ENCODE peak calls at places on chromosome 6, in ten cellular contexts. Q, E, K, L, Y, D, F, M, W and Z are unnamed samples.

GRCh38 chr6:158517581-158517980 is 42.3 kb upstream of the TMEM181 start:
- DNase-seq in E (no peak), W (peak), K (no peak), L (no peak), F (no peak), M (no peak), D (no peak), Q (no peak), Y (no peak), Z (no peak)

GRCh38 chr6:25174678-25175077 is 104.5 kb upstream of the CARMIL1 start:
- DNase-seq in M (no peak), E (no peak), Y (no peak), Q (no peak), K (no peak), L (no peak), F (no peak), W (no peak), D (no peak), Z (no peak)

GRCh38 chr6:138406443-138406842 is 2.4 kb downstream of the HEBP2 start:
- DNase-seq in K (no peak), D (no peak), Q (no peak), Y (no peak), E (no peak), L (no peak), M (no peak), W (peak), F (no peak), Z (no peak)

GRCh38 chr6:17167327-17167979 is 65.6 kb downstream of the STMND1 start:
- DNase-seq in Y (peak), E (no peak), F (no peak), D (peak), Q (peak), L (peak), W (no peak), M (no peak), K (no peak), Z (peak)

GRCh38 chr6:166415306-166415705 is 32.6 kb upstream of the MPC1 start:
- DNase-seq in K (no peak), Q (no peak), W (peak), L (no peak), E (no peak), D (no peak), M (no peak), F (no peak), Y (no peak), Z (no peak)

GRCh38 chr6:7914991-7915789 is 4.6 kb upstream of the TXNDC5 start:
- DNase-seq in D (no peak), E (peak), K (no peak), L (peak), W (no peak), F (peak), Y (peak), Q (peak), M (no peak), Z (no peak)

GRCh38 chr6:168578036-168578435 is 137.1 kb downstream of the SMOC2 start:
- DNase-seq in F (no peak), W (no peak), D (no peak), K (no peak), Y (no peak), M (no peak), L (no peak), Q (no peak), E (peak), Z (no peak)

GRCh38 chr6:90269334-90269733 is 27.3 kb downstream of the BACH2 start:
- DNase-seq in E (no peak), Y (no peak), Q (no peak), F (no peak), M (no peak), L (no peak), W (no peak), D (no peak), K (no peak), Z (no peak)

GRCh38 chr6:73704798-73705197 is 8.8 kb downstream of the CD109 start:
- DNase-seq in D (no peak), W (no peak), Y (no peak), F (no peak), K (no peak), Q (no peak), M (no peak), E (no peak), L (no peak), Z (no peak)

GRCh38 chr6:7803219-7803618 is 77.3 kb downstream of the BMP6 start:
- DNase-seq in Y (peak), M (no peak), F (no peak), E (no peak), K (no peak), W (no peak), D (no peak), Q (no peak), L (no peak), Z (no peak)

GRCh38 chr6:165729307-165729936 is 66.4 kb upstream of the PDE10A start:
- DNase-seq in W (peak), L (no peak), Y (no peak), D (peak), F (no peak), E (no peak), Q (no peak), K (peak), M (peak), Z (peak)

GRCh38 chr6:7129360-7129759 is 21.6 kb downstream of the RREB1 start:
- DNase-seq in Q (no peak), M (no peak), K (no peak), Y (no peak), F (no peak), E (no peak), L (no peak), D (no peak), W (no peak), Z (peak)

GRCh38 chr6:166714581-166714980 is 87.5 kb upstream of the RPS6KA2 start:
- DNase-seq in M (no peak), Q (no peak), D (no peak), K (no peak), E (no peak), W (no peak), Y (no peak), F (no peak), L (no peak), Z (no peak)

GRCh38 chr6:150006961-150007464 is 18.3 kb downstream of the RAET1L start:
- DNase-seq in L (no peak), F (no peak), E (no peak), Y (no peak), W (no peak), Q (no peak), M (peak), K (no peak), D (no peak), Z (no peak)

GRCh38 chr6:48032156-48032555 is 78.8 kb downstream of the PTCHD4 start:
- DNase-seq in L (no peak), Y (peak), D (no peak), F (peak), E (no peak), W (no peak), Q (no peak), K (no peak), M (no peak), Z (no peak)

GRCh38 chr6:38095054-38095453 is 275.5 kb downstream of the ZFAND3 start:
- DNase-seq in Y (peak), W (no peak), E (no peak), K (no peak), L (no peak), Q (no peak), M (no peak), F (no peak), D (no peak), Z (no peak)

GRCh38 chr6:79440590-79440989 is 96.6 kb downstream of the LCA5 start:
- DNase-seq in Q (no peak), F (no peak), Y (no peak), K (no peak), D (no peak), M (no peak), E (no peak), L (no peak), W (no peak), Z (no peak)

GRCh38 chr6:41571066-41571780 is 25.0 kb downstream of the FOXP4 start:
- DNase-seq in Y (no peak), E (no peak), L (no peak), M (no peak), K (no peak), Q (no peak), D (peak), W (no peak), F (no peak), Z (no peak)

GRCh38 chr6:25883536-25883935 is 9.5 kb upstream of the SLC17A3 start:
- DNase-seq in L (no peak), D (no peak), E (no peak), K (no peak), W (no peak), Y (peak), Q (no peak), F (no peak), M (no peak), Z (no peak)

GRCh38 chr6:26519359-26519758 is 18.8 kb upstream of the HMGN4 start:
- DNase-seq in M (no peak), Q (no peak), Y (no peak), L (no peak), E (no peak), K (no peak), D (no peak), W (no peak), F (no peak), Z (no peak)

GRCh38 chr6:166512567-166512966 is 73.9 kb downstream of the RAMACL start:
- DNase-seq in E (no peak), W (peak), L (no peak), M (no peak), Y (no peak), K (no peak), D (no peak), F (no peak), Q (no peak), Z (peak)

GRCh38 chr6:43616728-43617472 is 12.2 kb downstream of the GTPBP2 start:
- DNase-seq in M (no peak), W (no peak), D (no peak), L (no peak), Y (no peak), E (no peak), K (no peak), F (no peak), Q (no peak), Z (no peak)

GRCh38 chr6:157822221-157823000 is 635 bp upstream of the SNX9 start:
- DNase-seq in F (no peak), E (no peak), W (peak), K (no peak), Y (no peak), L (peak), D (peak), M (no peak), Q (peak), Z (no peak)